ENCODE peak calls at places on chromosomes 16 and 17, in nine cellular contexts. V, B, S, Y, Q, W, K, M and F are unnamed samples.

GRCh38 chr16:66296591-66296990 is 69.9 kb upstream of the CDH5 start:
- DNase-seq in V (no peak), B (no peak), S (no peak), Y (no peak), Q (no peak), W (no peak), K (no peak), M (no peak), F (no peak)

GRCh38 chr16:31819386-31819785 is 54.2 kb upstream of the ZNF267 start:
- DNase-seq in V (no peak), B (no peak), S (no peak), Y (no peak), Q (no peak), W (no peak), K (no peak), M (no peak), F (no peak)

GRCh38 chr17:77571141-77571540 is 387.4 kb upstream of the TNRC6C start:
- DNase-seq in V (no peak), B (no peak), S (peak; percentile 27), Y (no peak), Q (no peak), W (no peak), K (no peak), M (no peak), F (no peak)

GRCh38 chr17:32100971-32101631 is 41.2 kb upstream of the RHOT1 start:
- DNase-seq in V (no peak), B (no peak), S (no peak), Y (no peak), Q (no peak), W (peak; percentile 51), K (no peak), M (no peak), F (no peak)

GRCh38 chr17:40075216-40076100 is 12.7 kb downstream of the THRA start:
- DNase-seq in V (peak; percentile 77), B (peak; percentile 80), S (peak; percentile 91), Y (peak; percentile 88), Q (peak; percentile 68), W (peak; percentile 57), K (peak; percentile 89), M (peak; percentile 55), F (no peak)

GRCh38 chr17:57954421-57955182 is 610 bp downstream of the CUEDC1 start:
- DNase-seq in V (peak; percentile 59), B (peak; percentile 93), S (peak; percentile 82), Y (peak; percentile 77), Q (peak; percentile 52), W (peak; percentile 60), K (peak; percentile 70), M (peak; percentile 32), F (peak; percentile 71)

GRCh38 chr16:24748242-24748641 is 18.8 kb downstream of the TNRC6A start:
- DNase-seq in V (peak; percentile 91), B (peak; percentile 36), S (no peak), Y (no peak), Q (peak; percentile 91), W (no peak), K (no peak), M (peak; percentile 90), F (peak; percentile 87)

GRCh38 chr17:50561796-50562195 is 1.3 kb downstream of the CACNA1G start:
- DNase-seq in V (no peak), B (no peak), S (no peak), Y (no peak), Q (no peak), W (no peak), K (no peak), M (no peak), F (no peak)

GRCh38 chr16:19718624-19718965 is 524 bp downstream of the IQCK start:
- DNase-seq in V (no peak), B (no peak), S (no peak), Y (peak; percentile 61), Q (peak; percentile 17), W (no peak), K (no peak), M (peak; percentile 28), F (no peak)

GRCh38 chr17:38563362-38564253 is 42.1 kb downstream of the SRCIN1 start:
- DNase-seq in V (no peak), B (no peak), S (no peak), Y (no peak), Q (no peak), W (no peak), K (no peak), M (no peak), F (no peak)

GRCh38 chr16:4803479-4804243 is 1.2 kb upstream of the ROGDI start:
- DNase-seq in V (peak; percentile 8), B (no peak), S (no peak), Y (no peak), Q (no peak), W (no peak), K (no peak), M (no peak), F (peak; percentile 2)

GRCh38 chr17:63445571-63446217 is 412 bp downstream of the CYB561 start:
- DNase-seq in V (no peak), B (no peak), S (peak; percentile 81), Y (peak; percentile 75), Q (peak; percentile 38), W (peak; percentile 55), K (no peak), M (peak; percentile 55), F (peak; percentile 68)

GRCh38 chr17:864315-864714 is 82.2 kb downstream of the MRM3 start:
- DNase-seq in V (no peak), B (no peak), S (no peak), Y (no peak), Q (no peak), W (no peak), K (no peak), M (peak; percentile 53), F (no peak)

GRCh38 chr17:869067-869466 is 86.9 kb downstream of the MRM3 start:
- DNase-seq in V (peak; percentile 46), B (peak; percentile 57), S (no peak), Y (no peak), Q (peak; percentile 16), W (no peak), K (no peak), M (no peak), F (peak; percentile 86)

GRCh38 chr17:869567-870530 is 87.7 kb downstream of the MRM3 start:
- DNase-seq in V (peak; percentile 60), B (no peak), S (no peak), Y (no peak), Q (peak; percentile 35), W (no peak), K (no peak), M (peak; percentile 99), F (peak; percentile 42)

GRCh38 chr17:866568-867087 is 84.5 kb downstream of the MRM3 start:
- DNase-seq in V (no peak), B (no peak), S (no peak), Y (no peak), Q (no peak), W (no peak), K (no peak), M (no peak), F (no peak)

DNA sequence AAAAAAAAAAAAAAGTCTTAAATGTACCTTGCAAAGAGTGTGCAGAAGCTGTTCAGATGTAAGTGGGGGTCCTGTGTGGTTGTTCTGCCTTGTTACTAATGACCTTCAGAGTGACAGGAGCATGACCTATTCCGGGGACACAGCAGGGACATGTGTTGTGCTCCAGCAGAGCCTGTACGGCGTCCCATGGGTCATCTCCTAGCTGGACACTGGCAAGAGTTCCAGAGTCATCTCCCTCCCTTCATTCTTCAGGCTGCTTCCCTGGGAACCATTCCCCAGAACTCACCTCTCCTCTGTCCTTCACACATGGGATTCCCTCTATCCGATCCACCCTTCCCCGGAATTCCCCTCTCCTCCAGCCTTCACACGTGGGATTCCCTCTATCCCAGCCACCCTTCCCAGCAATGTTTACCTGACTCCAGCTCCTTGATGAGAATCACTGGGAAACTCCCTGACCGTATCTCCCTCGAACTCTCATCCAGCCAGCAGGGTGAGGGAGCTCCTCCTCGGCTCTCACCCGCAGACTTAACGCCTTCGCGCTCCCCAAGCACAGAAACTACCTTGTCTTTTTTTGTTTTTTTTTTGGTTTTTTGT is 85.8 kb downstream of the MRM3 start:
- DNase-seq in V (no peak), B (no peak), S (no peak), Y (no peak), Q (no peak), W (no peak), K (no peak), M (no peak), F (no peak)
- TF ChIP-seq CTCF in V (no peak), B (no peak), S (no peak), Y (no peak), Q (no peak), W (no peak), K (no peak), M (no peak), F (no peak)

GRCh38 chr17:45020354-45021138 is 30.9 kb downstream of the DCAKD start:
- DNase-seq in V (no peak), B (peak; percentile 36), S (no peak), Y (no peak), Q (peak; percentile 54), W (peak; percentile 60), K (no peak), M (peak; percentile 44), F (peak; percentile 42)

GRCh38 chr17:45016237-45016636 is 35.2 kb downstream of the DCAKD start:
- DNase-seq in V (no peak), B (no peak), S (no peak), Y (no peak), Q (no peak), W (no peak), K (no peak), M (no peak), F (no peak)

GRCh38 chr17:45019177-45019711 is 32.2 kb downstream of the DCAKD start:
- DNase-seq in V (no peak), B (peak; percentile 16), S (peak; percentile 76), Y (no peak), Q (peak; percentile 44), W (peak; percentile 53), K (no peak), M (peak; percentile 55), F (peak; percentile 47)

GRCh38 chr17:45016823-45017222 is 34.6 kb downstream of the DCAKD start:
- DNase-seq in V (no peak), B (no peak), S (no peak), Y (no peak), Q (no peak), W (peak; percentile 37), K (no peak), M (peak; percentile 56), F (no peak)

GRCh38 chr17:45018514-45019176 is 32.8 kb downstream of the DCAKD start:
- DNase-seq in V (no peak), B (no peak), S (no peak), Y (no peak), Q (no peak), W (no peak), K (no peak), M (no peak), F (peak; percentile 47)
- H3K4me3 ChIP-seq in V (peak overlapping the region; percentile 36), B (peak overlapping the region; percentile 57), S (peak overlapping the region; percentile 58), Y (no peak overlapping the region), Q (peak overlapping the region; percentile 50), W (peak overlapping the region; percentile 46), K (peak overlapping the region; percentile 45), M (peak overlapping the region; percentile 44), F (peak overlapping the region; percentile 57)

GRCh38 chr17:16997514-16998429 is 25.9 kb upstream of the TNFRSF13B start:
- DNase-seq in V (no peak), B (no peak), S (no peak), Y (no peak), Q (no peak), W (no peak), K (peak; percentile 49), M (no peak), F (no peak)
- TF ChIP-seq CTCF in V (no peak), B (peak; percentile 51), S (no peak), Y (peak; percentile 54), Q (no peak), W (no peak), K (no peak), M (no peak), F (no peak)

GRCh38 chr17:80475949-80476876 is at the start of gene NPTX1:
- DNase-seq in V (no peak), B (no peak), S (no peak), Y (no peak), Q (no peak), W (no peak), K (no peak), M (peak; percentile 40), F (peak; percentile 64)
- H3K4me3 ChIP-seq in V (peak within 1 kb of the TSS; percentile 3), B (peak within 1 kb of the TSS; percentile 31), S (peak within 1 kb of the TSS; percentile 26), Y (no peak within 1 kb of the TSS), Q (no peak within 1 kb of the TSS), W (no peak within 1 kb of the TSS), K (peak within 1 kb of the TSS; percentile 4), M (no peak within 1 kb of the TSS), F (peak within 1 kb of the TSS; percentile 39)